ENCODE peak calls at places on chromosomes 6 and 20, in ten cellular contexts. O is breast epithelium, P is lower lobe of right lung, V is tibial artery, N is AG04450, M is fibroblast of mammary gland, K is OCI-LY7, F is left ventricle myocardium inferior, D is left lung, C is astrocyte of the spinal cord. I is an unnamed sample.

GRCh38 chr20:36573798-36574277 is 441 bp downstream of the TGIF2 start:
- DNase-seq in O (peak; percentile 35), P (peak; percentile 68), V (no peak), N (no peak), M (no peak), K (peak; percentile 51), F (peak; percentile 43), D (peak; percentile 58), C (no peak), I (peak; percentile 21)

GRCh38 chr6:2020909-2021308 is 224.5 kb downstream of the GMDS start:
- DNase-seq in O (no peak), P (no peak), V (no peak), N (no peak), M (peak; percentile 71), K (no peak), F (no peak), D (no peak), C (peak; percentile 71), I (peak; percentile 58)

GRCh38 chr6:161336479-161336878 is 62.6 kb upstream of the AGPAT4 start:
- DNase-seq in O (no peak), P (no peak), V (no peak), N (no peak), M (no peak), K (no peak), F (no peak), D (no peak), C (no peak), I (no peak)

GRCh38 chr6:153129873-153130514 is 1.1 kb downstream of the RGS17 start:
- DNase-seq in O (no peak), P (no peak), V (no peak), N (no peak), M (no peak), K (no peak), F (no peak), D (no peak), C (peak; percentile 23), I (no peak)

GRCh38 chr6:170124150-170124549 is 166.7 kb downstream of the DLL1 start:
- DNase-seq in O (peak; percentile 12), P (no peak), V (no peak), N (no peak), M (no peak), K (no peak), F (no peak), D (no peak), C (no peak), I (no peak)

GRCh38 chr6:13290335-13290734 is 38.0 kb downstream of the TBC1D7 start:
- DNase-seq in O (no peak), P (no peak), V (no peak), N (no peak), M (no peak), K (no peak), F (no peak), D (no peak), C (no peak), I (no peak)

GRCh38 chr20:23710771-23711170 is 21.9 kb upstream of the CST4 start:
- DNase-seq in O (no peak), P (no peak), V (no peak), N (no peak), M (no peak), K (no peak), F (no peak), D (no peak), C (no peak), I (no peak)

GRCh38 chr20:32189691-32190607 is 17.6 kb downstream of the PLAGL2 start:
- DNase-seq in O (no peak), P (peak; percentile 56), V (peak; percentile 72), N (no peak), M (peak; percentile 30), K (no peak), F (peak; percentile 50), D (peak; percentile 45), C (peak; percentile 36), I (peak; percentile 67)

GRCh38 chr6:24720131-24720603 is 1.2 kb upstream of the C6orf62 start:
- DNase-seq in O (peak; percentile 39), P (peak; percentile 82), V (peak; percentile 78), N (no peak), M (peak; percentile 34), K (peak; percentile 77), F (peak; percentile 64), D (peak; percentile 71), C (peak; percentile 41), I (peak; percentile 33)

GRCh38 chr20:36493013-36493800 is 48.1 kb upstream of the MYL9 start:
- DNase-seq in O (no peak), P (no peak), V (no peak), N (no peak), M (no peak), K (peak; percentile 31), F (no peak), D (no peak), C (no peak), I (no peak)

GRCh38 chr6:99995916-99996315 is 1.9 kb upstream of the MCHR2 start:
- DNase-seq in O (no peak), P (no peak), V (no peak), N (no peak), M (no peak), K (no peak), F (no peak), D (no peak), C (no peak), I (no peak)

GRCh38 chr6:2990179-2990931 is 9.3 kb upstream of the NQO2 start:
- DNase-seq in O (no peak), P (peak; percentile 60), V (no peak), N (no peak), M (peak; percentile 26), K (no peak), F (no peak), D (no peak), C (peak; percentile 47), I (peak; percentile 43)

GRCh38 chr6:130766239-130767144 is 60.7 kb upstream of the SMLR1 start:
- DNase-seq in O (no peak), P (no peak), V (no peak), N (no peak), M (no peak), K (no peak), F (no peak), D (no peak), C (no peak), I (no peak)

GRCh38 chr6:37456816-37457560 is 24.0 kb downstream of the CMTR1 start:
- DNase-seq in O (no peak), P (no peak), V (no peak), N (peak; percentile 23), M (peak; percentile 96), K (no peak), F (no peak), D (peak; percentile 53), C (peak; percentile 85), I (peak; percentile 71)

GRCh38 chr6:68653074-68653705 is 18.1 kb downstream of the ADGRB3 start:
- DNase-seq in O (no peak), P (no peak), V (no peak), N (no peak), M (no peak), K (no peak), F (no peak), D (no peak), C (no peak), I (no peak)

GRCh38 chr6:163719028-163719742 is 304.7 kb downstream of the QKI start:
- DNase-seq in O (no peak), P (no peak), V (no peak), N (no peak), M (no peak), K (no peak), F (no peak), D (no peak), C (no peak), I (no peak)

GRCh38 chr6:136587527-136587926 is 37.3 kb upstream of the MAP7 start:
- DNase-seq in O (no peak), P (no peak), V (no peak), N (no peak), M (peak; percentile 67), K (no peak), F (no peak), D (no peak), C (no peak), I (peak; percentile 66)

GRCh38 chr6:149423946-149424440 is 23.9 kb downstream of the SUMO4 start:
- DNase-seq in O (no peak), P (no peak), V (no peak), N (no peak), M (no peak), K (no peak), F (no peak), D (no peak), C (no peak), I (no peak)
- TF ChIP-seq CTCF in O (no peak), P (no peak), V (no peak), N (no peak), M (no peak), K (no peak), F (no peak), D (no peak), C (no peak), I (no peak)

DNA sequence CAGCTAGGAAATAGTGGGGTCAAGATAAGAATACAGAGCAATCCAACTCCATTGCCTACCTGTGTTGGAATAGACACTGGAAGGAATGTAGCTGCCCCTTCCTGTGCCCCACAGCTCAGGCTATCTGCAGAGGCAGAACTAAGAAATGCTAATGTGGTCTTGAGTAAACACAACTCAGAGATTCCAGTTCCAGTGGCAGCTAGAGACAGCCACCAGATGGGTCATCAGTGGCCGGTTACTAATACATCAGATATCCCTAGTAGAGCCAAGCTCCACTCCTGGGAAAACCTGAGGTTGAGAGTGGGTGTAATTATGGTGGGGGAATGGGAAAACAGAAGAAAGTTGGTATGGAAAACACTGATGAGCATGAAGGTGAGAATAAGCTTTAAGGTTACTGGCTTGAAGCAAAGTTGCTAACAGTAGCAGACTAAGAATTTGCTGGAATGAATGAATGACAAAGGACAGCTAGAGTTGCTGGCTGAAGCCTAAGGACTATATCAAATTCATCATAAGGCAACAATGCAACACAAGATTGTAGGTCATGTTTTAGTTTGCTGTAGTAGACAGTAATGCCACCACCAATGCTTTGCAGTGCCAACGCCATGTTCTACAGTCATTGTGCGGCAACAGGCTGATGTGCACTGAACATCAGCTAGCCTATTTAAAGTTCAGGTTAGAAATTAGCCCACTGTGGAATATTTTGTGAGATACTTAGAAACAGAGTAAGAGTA is 28.3 kb upstream of the FAM83C start:
- DNase-seq in O (no peak), P (no peak), V (no peak), N (no peak), M (peak; percentile 83), K (no peak), F (no peak), D (no peak), C (peak; percentile 85), I (peak; percentile 82)
- H3K4me3 ChIP-seq in O (no peak overlapping the region), P (no peak overlapping the region), V (no peak overlapping the region), N (no peak overlapping the region), M (no peak overlapping the region), K (no peak overlapping the region), F (no peak overlapping the region), D (no peak overlapping the region), C (no peak overlapping the region), I (no peak overlapping the region)

DNA sequence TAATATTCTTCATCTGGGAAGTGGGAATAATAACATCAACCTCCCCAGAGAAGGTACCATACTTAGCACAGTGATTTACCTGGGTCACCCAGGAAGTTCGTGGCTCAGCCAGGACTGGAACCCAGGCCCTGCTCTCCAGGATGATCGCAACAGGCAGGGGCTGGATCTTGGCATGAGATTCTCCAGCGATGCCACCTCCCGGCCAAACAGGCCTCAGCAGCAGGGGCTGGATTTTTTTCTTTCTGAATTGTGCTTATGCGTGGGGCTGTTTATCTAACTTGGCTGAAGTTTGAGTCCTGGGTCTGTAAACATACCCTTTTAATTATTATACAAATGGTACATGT is 129.5 kb upstream of the PTPN1 start:
- DNase-seq in O (no peak), P (no peak), V (no peak), N (no peak), M (peak; percentile 68), K (peak; percentile 16), F (no peak), D (no peak), C (peak; percentile 26), I (peak; percentile 80)
- TF ChIP-seq CTCF in O (peak; percentile 22), P (peak; percentile 55), V (peak; percentile 50), N (peak; percentile 75), M (peak; percentile 76), K (peak; percentile 64), F (peak; percentile 53), D (peak; percentile 34), C (peak; percentile 60), I (peak; percentile 70)

GRCh38 chr20:25293507-25293906 is 45.6 kb downstream of the PYGB start:
- DNase-seq in O (peak; percentile 74), P (no peak), V (no peak), N (no peak), M (no peak), K (no peak), F (no peak), D (no peak), C (no peak), I (no peak)
- H3K4me3 ChIP-seq in O (no peak overlapping the region), P (no peak overlapping the region), V (no peak overlapping the region), N (no peak overlapping the region), M (no peak overlapping the region), K (no peak overlapping the region), F (no peak overlapping the region), D (no peak overlapping the region), C (no peak overlapping the region), I (no peak overlapping the region)

I was measured in foreskin fibroblast.